ENCODE peak calls at places on chromosomes 7 and 10, in six cellular contexts. U is adrenal gland, P is colonic mucosa, K is suprapubic skin, L is OCI-LY7, X is lower lobe of right lung. N is an unnamed sample.
A peak's percentile ranks its signal among the peaks of the same experiment; 100 is the strongest.

GRCh38 chr10:52463831-52464230 is 149.8 kb downstream of the DKK1 start:
- DNase-seq in U (no peak), P (no peak), K (no peak), L (no peak), X (no peak), N (no peak)

GRCh38 chr7:29443552-29443951 is 120.1 kb upstream of the PRR15 start:
- DNase-seq in U (no peak), P (no peak), K (no peak), L (no peak), X (no peak), N (no peak)

GRCh38 chr7:63042730-63043511 is 955.7 kb upstream of the ZNF722 start:
- DNase-seq in U (no peak), P (no peak), K (no peak), L (no peak), X (no peak), N (no peak)

GRCh38 chr7:107658467-107658866 is 2.2 kb upstream of the SLC26A4 start:
- DNase-seq in U (no peak), P (no peak), K (no peak), L (no peak), X (no peak), N (no peak)

GRCh38 chr10:116765549-116766162 is 23.3 kb upstream of the HSPA12A start:
- DNase-seq in U (no peak), P (peak; percentile 73), K (peak; percentile 58), L (no peak), X (no peak), N (peak; percentile 35)

GRCh38 chr7:98420966-98421612 is 20.2 kb upstream of the BAIAP2L1 start:
- DNase-seq in U (peak; percentile 61), P (peak; percentile 82), K (no peak), L (peak; percentile 73), X (peak; percentile 84), N (no peak)

GRCh38 chr10:178723-179122 is 43.5 kb downstream of the ZMYND11 start:
- DNase-seq in U (no peak), P (no peak), K (no peak), L (no peak), X (no peak), N (no peak)

GRCh38 chr7:133423618-133424017 is 170.7 kb downstream of the EXOC4 start:
- DNase-seq in U (no peak), P (no peak), K (no peak), L (no peak), X (no peak), N (no peak)

GRCh38 chr7:134527979-134528371 is 608 bp downstream of the AKR1B10 start:
- DNase-seq in U (peak; percentile 40), P (no peak), K (no peak), L (no peak), X (no peak), N (no peak)

GRCh38 chr10:121942749-121943148 is 14.9 kb upstream of the ATE1 start:
- DNase-seq in U (no peak), P (no peak), K (no peak), L (no peak), X (no peak), N (no peak)

GRCh38 chr7:33334349-33334748 is 205.0 kb downstream of the BBS9 start:
- DNase-seq in U (no peak), P (no peak), K (no peak), L (peak; percentile 2), X (no peak), N (no peak)

GRCh38 chr10:103054621-103055020 is 136.5 kb downstream of the CNNM2 start:
- DNase-seq in U (no peak), P (no peak), K (no peak), L (no peak), X (no peak), N (no peak)

GRCh38 chr10:103049237-103049636 is 131.1 kb downstream of the CNNM2 start:
- DNase-seq in U (no peak), P (no peak), K (no peak), L (no peak), X (no peak), N (no peak)

GRCh38 chr10:103055105-103055504 is 137.0 kb downstream of the CNNM2 start:
- DNase-seq in U (no peak), P (no peak), K (no peak), L (no peak), X (no peak), N (no peak)

GRCh38 chr10:103057980-103058568 is 135.0 kb downstream of the NT5C2 start:
- DNase-seq in U (no peak), P (no peak), K (no peak), L (no peak), X (no peak), N (no peak)

GRCh38 chr10:103053659-103054581 is 135.8 kb downstream of the CNNM2 start:
- DNase-seq in U (peak; percentile 93), P (peak; percentile 52), K (no peak), L (no peak), X (peak; percentile 65), N (peak; percentile 80)
- TF ChIP-seq CTCF in U (peak; percentile 29), P (no peak), K (no peak), L (peak; percentile 40), X (peak; percentile 43), N (peak; percentile 15)

GRCh38 chr10:4635394-4635793 is 190.6 kb upstream of the AKR1E2 start:
- DNase-seq in U (no peak), P (no peak), K (no peak), L (no peak), X (no peak), N (no peak)
- H3K4me3 ChIP-seq in U (no peak overlapping the region), P (no peak overlapping the region), K (no peak overlapping the region), L (no peak overlapping the region), X (no peak overlapping the region), N (no peak overlapping the region)

DNA sequence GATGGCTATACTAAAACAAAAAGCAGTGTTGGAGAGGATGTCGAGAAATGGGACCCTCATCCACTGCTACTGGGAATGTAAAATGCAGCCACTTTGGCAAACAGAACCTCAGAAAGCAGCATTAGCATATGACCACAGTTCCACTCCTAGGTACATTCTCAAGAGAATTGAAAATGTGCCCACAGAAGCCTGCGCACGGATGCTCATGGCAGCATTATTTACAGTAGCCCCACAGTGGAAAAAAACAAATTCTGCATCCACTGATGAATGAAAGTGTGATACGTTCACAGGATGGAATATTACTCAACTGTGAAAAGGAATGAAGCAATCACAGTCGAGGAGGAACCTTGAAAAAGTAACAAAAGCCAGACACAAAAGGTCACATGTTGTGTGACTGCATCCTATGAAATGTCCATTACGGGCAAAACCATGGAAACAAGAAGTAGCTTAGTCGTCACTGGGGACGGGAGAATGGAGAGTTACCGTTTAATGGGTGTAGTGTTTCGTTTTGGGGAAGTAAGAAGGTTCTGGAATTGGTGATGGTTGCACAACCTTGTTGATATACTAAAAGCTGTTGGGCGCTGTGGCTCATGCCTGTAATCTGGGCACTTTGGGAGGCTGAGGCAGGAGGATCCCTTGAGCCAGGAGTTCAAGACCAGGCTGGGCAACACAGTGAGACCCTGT is 2.5 kb upstream of the UPK3B start:
- DNase-seq in U (no peak), P (no peak), K (no peak), L (no peak), X (no peak), N (no peak)
- TF ChIP-seq CTCF in U (no peak), P (no peak), K (no peak), L (no peak), X (no peak), N (no peak)

GRCh38 chr10:89032141-89032814 is 41.7 kb downstream of the FAS start:
- DNase-seq in U (no peak), P (no peak), K (no peak), L (no peak), X (peak; percentile 76), N (no peak)
- H3K4me3 ChIP-seq in U (no peak overlapping the region), P (no peak overlapping the region), K (no peak overlapping the region), L (no peak overlapping the region), X (no peak overlapping the region), N (no peak overlapping the region)